ENCODE peak calls at places on chromosomes 3 and 15, in six cellular contexts. S is SK-N-SH, P is HepG2, Z is HCT116, M is H1, I is GM12878. O is an unnamed sample.
A peak's percentile ranks its signal among the peaks of the same experiment; 100 is the strongest.

GRCh38 chr15:48317221-48317620 is 14.0 kb upstream of the DUT start:
- DNase-seq in S (no peak), P (no peak), Z (no peak), M (no peak), I (no peak), O (no peak)

GRCh38 chr3:134148534-134148933 is 102.1 kb downstream of the RYK start:
- DNase-seq in S (no peak), P (no peak), Z (no peak), M (no peak), I (no peak), O (no peak)

GRCh38 chr15:36901012-36901411 is 199.3 kb downstream of the MEIS2 start:
- DNase-seq in S (no peak), P (no peak), Z (no peak), M (no peak), I (no peak), O (no peak)

GRCh38 chr3:45595364-45596154 is 1.0 kb downstream of the LIMD1 start:
- DNase-seq in S (peak; percentile 35), P (no peak), Z (no peak), M (no peak), I (no peak), O (no peak)

GRCh38 chr3:182723596-182723995 is 69.7 kb upstream of the ATP11B start:
- DNase-seq in S (no peak), P (no peak), Z (no peak), M (no peak), I (no peak), O (no peak)

GRCh38 chr3:96449803-96450202 is 364.6 kb upstream of the EPHA6 start:
- DNase-seq in S (no peak), P (peak; percentile 61), Z (no peak), M (no peak), I (no peak), O (no peak)

GRCh38 chr15:54131410-54131809 is 153.2 kb downstream of the UNC13C start:
- DNase-seq in S (no peak), P (no peak), Z (no peak), M (no peak), I (no peak), O (no peak)

GRCh38 chr15:31526916-31527690 is 200.5 kb downstream of the KLF13 start:
- DNase-seq in S (no peak), P (no peak), Z (no peak), M (no peak), I (no peak), O (no peak)

GRCh38 chr3:122299872-122300460 is 25.1 kb upstream of the CSTA start:
- DNase-seq in S (peak; percentile 24), P (peak; percentile 33), Z (peak; percentile 15), M (peak; percentile 5), I (no peak), O (no peak)

GRCh38 chr15:29822100-29822684 is at the start of gene TJP1:
- DNase-seq in S (peak; percentile 95), P (peak; percentile 39), Z (no peak), M (no peak), I (no peak), O (peak; percentile 87)

GRCh38 chr15:84736375-84736774 is 12.0 kb upstream of the ZNF592 start:
- DNase-seq in S (no peak), P (no peak), Z (no peak), M (no peak), I (peak; percentile 96), O (no peak)

GRCh38 chr3:151796105-151796705 is 17.7 kb upstream of the AADAC start:
- DNase-seq in S (no peak), P (no peak), Z (no peak), M (no peak), I (no peak), O (no peak)

GRCh38 chr3:195468841-195469240 is 26.0 kb upstream of the ACAP2 start:
- DNase-seq in S (no peak), P (no peak), Z (no peak), M (no peak), I (no peak), O (no peak)

GRCh38 chr3:70000563-70001081 is 1.1 kb downstream of the SAMMSON start:
- DNase-seq in S (no peak), P (no peak), Z (no peak), M (no peak), I (no peak), O (no peak)

GRCh38 chr3:156626104-156626503 is 48.3 kb upstream of the TIPARP start:
- DNase-seq in S (no peak), P (no peak), Z (no peak), M (no peak), I (no peak), O (peak; percentile 44)

GRCh38 chr3:150771600-150771999 is 8.6 kb upstream of the SIAH2 start:
- DNase-seq in S (peak; percentile 38), P (peak; percentile 39), Z (no peak), M (no peak), I (no peak), O (no peak)

GRCh38 chr3:147267431-147267830 is 138.9 kb downstream of the ZIC4 start:
- DNase-seq in S (no peak), P (no peak), Z (no peak), M (no peak), I (no peak), O (no peak)

GRCh38 chr3:31035681-31036080 is 141.2 kb upstream of the GADL1 start:
- DNase-seq in S (peak; percentile 4), P (no peak), Z (no peak), M (no peak), I (no peak), O (no peak)

GRCh38 chr15:92612891-92613290 is 42.7 kb downstream of the FAM174B start:
- DNase-seq in S (no peak), P (no peak), Z (no peak), M (no peak), I (no peak), O (no peak)

GRCh38 chr15:89489376-89489775 is 7.0 kb downstream of the RHCG start:
- DNase-seq in S (no peak), P (no peak), Z (no peak), M (no peak), I (no peak), O (no peak)

GRCh38 chr3:40043444-40043755 is 234.0 kb downstream of the MYRIP start:
- DNase-seq in S (peak; percentile 50), P (no peak), Z (no peak), M (no peak), I (no peak), O (no peak)

GRCh38 chr3:195752538-195753331 is 32.0 kb downstream of the MUC20 start:
- DNase-seq in S (peak; percentile 21), P (no peak), Z (no peak), M (no peak), I (no peak), O (no peak)

GRCh38 chr3:67964596-67964995 is 310.2 kb upstream of the SUCLG2 start:
- DNase-seq in S (no peak), P (no peak), Z (no peak), M (no peak), I (no peak), O (no peak)

GRCh38 chr3:193593666-193594025 is 638 bp downstream of the OPA1 start:
- DNase-seq in S (peak; percentile 40), P (peak; percentile 7), Z (no peak), M (no peak), I (no peak), O (peak; percentile 18)

GRCh38 chr3:37859354-37859753 is 2.3 kb upstream of the CTDSPL start:
- DNase-seq in S (no peak), P (no peak), Z (no peak), M (no peak), I (no peak), O (no peak)

GRCh38 chr15:67922971-67923646 is 83.3 kb upstream of the RNU6-1 start:
- DNase-seq in S (no peak), P (no peak), Z (no peak), M (no peak), I (no peak), O (no peak)

GRCh38 chr3:116153174-116153573 is 292.1 kb downstream of the LSAMP start:
- DNase-seq in S (no peak), P (no peak), Z (no peak), M (no peak), I (no peak), O (no peak)

GRCh38 chr3:104604326-104605010 is 762.2 kb upstream of the ALCAM start:
- DNase-seq in S (no peak), P (no peak), Z (peak; percentile 18), M (no peak), I (no peak), O (peak; percentile 22)

GRCh38 chr3:170410428-170411029 is 8.1 kb upstream of the CLDN11 start:
- DNase-seq in S (no peak), P (no peak), Z (peak; percentile 18), M (no peak), I (no peak), O (no peak)

GRCh38 chr3:65170357-65171090 is 482.7 kb upstream of the ADAMTS9 start:
- DNase-seq in S (peak; percentile 43), P (no peak), Z (no peak), M (no peak), I (no peak), O (peak; percentile 36)

GRCh38 chr3:108578064-108578463 is 11.2 kb downstream of the CIP2A start:
- DNase-seq in S (no peak), P (no peak), Z (no peak), M (no peak), I (no peak), O (no peak)

GRCh38 chr3:105730973-105731372 is 137.8 kb downstream of the CBLB start:
- DNase-seq in S (no peak), P (no peak), Z (no peak), M (no peak), I (no peak), O (no peak)

GRCh38 chr3:48795997-48796732 is 51.5 kb downstream of the PRKAR2A start:
- DNase-seq in S (no peak), P (no peak), Z (no peak), M (no peak), I (no peak), O (no peak)

GRCh38 chr3:149955449-149955848 is 15.2 kb downstream of the PFN2 start:
- DNase-seq in S (no peak), P (no peak), Z (no peak), M (no peak), I (no peak), O (no peak)

GRCh38 chr3:112752092-112752512 is 94.6 kb downstream of the CD200R1L start:
- DNase-seq in S (no peak), P (no peak), Z (no peak), M (no peak), I (no peak), O (no peak)

GRCh38 chr3:185663929-185664328 is 77.8 kb downstream of the SENP2 start:
- DNase-seq in S (no peak), P (no peak), Z (no peak), M (no peak), I (no peak), O (no peak)
- TF ChIP-seq JUND in S (no peak), P (no peak), Z (no peak), M (no peak), I (no peak), O (no peak)

GRCh38 chr3:129614435-129614834 is 8.0 kb upstream of the PLXND1 start:
- DNase-seq in S (no peak), P (no peak), Z (no peak), M (no peak), I (no peak), O (no peak)
- TF ChIP-seq JUND in S (no peak), P (no peak), Z (no peak), M (no peak), I (no peak), O (no peak)

GRCh38 chr15:50828610-50829206 is 63.2 kb upstream of the SPPL2A start:
- DNase-seq in S (no peak), P (peak; percentile 70), Z (peak; percentile 27), M (no peak), I (no peak), O (peak; percentile 23)
- TF ChIP-seq JUND in S (no peak), P (no peak), Z (no peak), M (no peak), I (no peak), O (no peak)

GRCh38 chr3:61425356-61425755 is 136.0 kb upstream of the PTPRG start:
- DNase-seq in S (no peak), P (no peak), Z (no peak), M (no peak), I (no peak), O (no peak)
- TF ChIP-seq JUND in S (no peak), P (no peak), Z (no peak), M (no peak), I (no peak), O (no peak)

O was measured in T47D.